ENCODE peak calls at places on chromosomes 2 and 18, in eight cellular contexts. B, U, K, H, V, Y, A and W are unnamed samples.

GRCh38 chr2:45289997-45290673 is 280.9 kb upstream of the SIX2 start:
- DNase-seq in V (no peak), U (no peak), Y (no peak), K (no peak), B (no peak), A (no peak), H (no peak), W (no peak)

GRCh38 chr2:232525796-232526195 is at the start of gene CHRND:
- DNase-seq in V (peak), K (no peak), Y (no peak), H (no peak), A (no peak), U (no peak), B (no peak), W (peak)

GRCh38 chr2:3518496-3519254 is 656 bp downstream of the ADI1 start:
- DNase-seq in U (peak), Y (peak), B (peak), K (peak), A (peak), H (peak), V (peak), W (peak)

GRCh38 chr2:125858366-125858765 is 797.6 kb upstream of the GYPC start:
- DNase-seq in H (no peak), V (no peak), B (no peak), K (no peak), U (no peak), Y (no peak), A (no peak), W (no peak)

GRCh38 chr2:95323347-95324155 is 26.4 kb downstream of the KCNIP3 start:
- DNase-seq in H (no peak), A (no peak), U (peak), B (peak), V (peak), K (peak), Y (peak), W (peak)

GRCh38 chr2:237143676-237144440 is 58.2 kb downstream of the COPS8 start:
- DNase-seq in K (no peak), V (no peak), U (no peak), Y (no peak), H (no peak), B (no peak), A (no peak), W (no peak)

GRCh38 chr2:241659150-241659739 is 21.8 kb downstream of the ATG4B start:
- DNase-seq in K (peak), U (no peak), V (peak), B (peak), A (no peak), Y (peak), H (peak), W (peak)

GRCh38 chr2:176479961-176480360 is 210.7 kb downstream of the MTX2 start:
- DNase-seq in H (no peak), U (no peak), Y (no peak), A (no peak), K (no peak), V (no peak), B (no peak), W (no peak)

GRCh38 chr18:8787764-8788163 is 82.4 kb downstream of the MTCL1 start:
- DNase-seq in A (no peak), K (no peak), V (no peak), Y (no peak), B (no peak), H (no peak), U (no peak), W (no peak)

GRCh38 chr2:241358470-241358869 is 2.4 kb downstream of the FARP2 start:
- DNase-seq in A (no peak), B (peak), Y (no peak), U (no peak), H (no peak), V (no peak), K (peak), W (no peak)

GRCh38 chr2:72954376-72955187 is 37.3 kb downstream of the EMX1 start:
- DNase-seq in K (no peak), Y (no peak), H (no peak), A (no peak), U (no peak), V (no peak), B (no peak), W (no peak)

GRCh38 chr2:51795248-51795888 is 763.4 kb upstream of the NRXN1 start:
- DNase-seq in K (peak), Y (peak), V (no peak), B (peak), U (peak), H (no peak), A (no peak), W (peak)

GRCh38 chr2:134736167-134736885 is 17.5 kb upstream of the TMEM163 start:
- DNase-seq in H (no peak), B (no peak), K (peak), A (no peak), V (no peak), U (peak), Y (no peak), W (no peak)

GRCh38 chr18:77657651-77658308 is 408.1 kb downstream of the GALR1 start:
- DNase-seq in U (no peak), H (no peak), A (no peak), B (no peak), V (no peak), K (no peak), Y (no peak), W (no peak)

GRCh38 chr2:95337829-95338228 is 40.7 kb downstream of the KCNIP3 start:
- DNase-seq in K (no peak), U (no peak), B (no peak), A (peak), H (no peak), V (no peak), Y (no peak), W (no peak)

GRCh38 chr2:219969508-219969907 is 342.1 kb downstream of the SLC4A3 start:
- DNase-seq in K (no peak), U (no peak), A (no peak), H (no peak), B (no peak), V (no peak), Y (no peak), W (no peak)

GRCh38 chr2:121159291-121160144 is 125.5 kb downstream of the TFCP2L1 start:
- DNase-seq in A (no peak), K (no peak), Y (no peak), H (no peak), B (no peak), U (no peak), V (no peak), W (no peak)

GRCh38 chr2:121153516-121153915 is 131.5 kb downstream of the TFCP2L1 start:
- DNase-seq in Y (no peak), H (no peak), A (no peak), U (no peak), B (no peak), K (no peak), V (no peak), W (no peak)

GRCh38 chr2:121152861-121153260 is 132.1 kb downstream of the TFCP2L1 start:
- DNase-seq in Y (no peak), H (no peak), U (no peak), K (no peak), A (no peak), V (no peak), B (no peak), W (no peak)

GRCh38 chr2:121151311-121152109 is 133.5 kb downstream of the TFCP2L1 start:
- DNase-seq in U (no peak), H (no peak), B (peak), Y (no peak), V (no peak), A (peak), K (no peak), W (no peak)

DNA sequence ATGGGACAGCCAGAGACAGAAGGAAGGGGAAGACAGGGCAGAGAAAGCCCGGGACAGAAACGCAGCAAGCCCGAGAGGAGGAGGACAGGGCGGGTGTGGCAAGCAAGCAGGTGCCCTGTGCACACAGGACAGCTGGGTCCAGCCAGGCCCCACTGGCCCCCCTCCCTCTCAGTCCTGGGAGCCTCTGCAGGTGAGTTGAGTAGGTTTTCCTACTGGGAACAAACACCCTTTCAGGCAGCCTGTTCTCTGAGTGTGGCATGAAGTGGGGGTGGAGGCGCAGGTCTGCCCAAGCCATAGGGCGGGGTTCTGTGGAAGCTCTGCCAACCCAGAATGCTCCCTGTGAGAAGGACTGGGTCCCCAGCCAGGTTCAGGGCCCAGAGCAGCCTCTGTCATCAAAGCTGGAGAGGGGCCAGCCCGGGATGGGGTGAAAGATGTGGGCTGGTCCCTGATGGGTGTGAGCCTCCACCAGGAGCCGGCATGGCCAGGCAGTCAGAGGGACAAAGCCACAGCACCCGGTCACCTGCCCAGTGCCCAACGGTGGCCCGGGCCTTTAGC is 129.4 kb downstream of the TFCP2L1 start:
- DNase-seq in K (no peak), Y (no peak), U (no peak), B (peak), V (peak), H (no peak), A (peak), W (no peak)
- H3K27ac ChIP-seq in K (no peak), Y (no peak), U (no peak), B (peak), V (no peak), H (no peak), A (peak), W (no peak)

GRCh38 chr18:78659057-78659456 is 320.6 kb upstream of the SALL3 start:
- DNase-seq in K (no peak), H (no peak), Y (no peak), B (no peak), A (no peak), U (no peak), V (no peak), W (no peak)

GRCh38 chr18:78661316-78661715 is 318.3 kb upstream of the SALL3 start:
- DNase-seq in A (no peak), K (no peak), Y (no peak), V (no peak), B (no peak), H (no peak), U (no peak), W (no peak)

GRCh38 chr18:78660311-78660710 is 319.3 kb upstream of the SALL3 start:
- DNase-seq in B (no peak), V (no peak), U (no peak), K (no peak), Y (no peak), A (no peak), H (no peak), W (no peak)

GRCh38 chr18:78658531-78658930 is 321.1 kb upstream of the SALL3 start:
- DNase-seq in V (no peak), Y (no peak), A (no peak), B (no peak), H (no peak), K (no peak), U (no peak), W (no peak)

DNA sequence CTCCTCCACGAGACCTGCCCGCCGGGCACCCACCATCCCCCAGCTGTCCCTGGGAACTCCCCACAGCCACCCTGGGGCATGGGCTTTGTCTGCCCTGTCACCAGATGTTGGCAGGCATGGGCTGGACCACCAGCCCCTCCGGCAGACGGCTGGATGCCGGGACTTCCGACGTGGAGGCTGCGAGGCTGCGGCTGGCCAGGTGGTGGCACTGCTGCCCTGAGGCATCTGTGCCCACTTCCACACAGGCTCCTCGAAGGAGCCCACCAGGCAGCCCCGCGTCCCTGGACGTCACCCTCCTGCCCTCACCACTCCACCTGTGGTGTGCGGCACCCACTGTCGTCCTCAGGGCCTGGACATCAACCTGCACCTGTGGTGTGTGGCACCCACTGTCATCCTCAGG is 319.9 kb upstream of the SALL3 start:
- DNase-seq in A (no peak), K (no peak), Y (no peak), U (no peak), V (peak), B (no peak), H (no peak), W (no peak)
- TF ChIP-seq CTCF in A (peak), K (peak), Y (peak), U (peak), V (peak), B (peak), H (peak), W (no peak)

GRCh38 chr2:30486655-30487054 is 39.6 kb downstream of the LCLAT1 start:
- DNase-seq in K (no peak), Y (peak), V (no peak), U (no peak), A (no peak), B (no peak), H (no peak), W (no peak)
- H3K4me3 ChIP-seq in K (no peak), Y (no peak), V (no peak), U (no peak), A (no peak), B (no peak), H (no peak), W (no peak)

GRCh38 chr2:218020281-218020680 is 17.5 kb upstream of the TNS1 start:
- DNase-seq in A (no peak), V (no peak), B (no peak), U (no peak), Y (no peak), H (no peak), K (no peak), W (no peak)
- H3K27ac ChIP-seq in A (no peak), V (no peak), B (no peak), U (no peak), Y (no peak), H (no peak), K (no peak), W (no peak)

DNA sequence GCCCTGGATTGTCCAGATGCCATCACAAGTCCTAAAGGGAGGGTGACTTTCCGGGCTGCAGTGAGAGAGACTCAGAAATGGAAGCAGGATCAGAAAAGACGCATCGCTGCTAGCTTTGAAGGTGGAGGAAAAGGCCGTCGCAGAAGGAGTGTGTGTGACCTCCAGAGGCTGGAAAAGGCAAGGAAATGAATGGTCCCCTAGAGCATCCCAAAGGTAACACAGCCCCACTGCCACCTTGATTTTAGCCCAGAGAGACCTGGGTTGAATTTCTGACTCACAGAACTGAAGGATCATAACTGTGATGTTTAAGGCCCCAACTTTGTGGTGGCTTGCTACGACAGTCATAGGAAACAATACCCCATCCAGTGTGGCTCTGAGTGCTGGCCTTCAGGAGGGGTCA is 8.6 kb upstream of the NCK2 start:
- DNase-seq in U (no peak), A (no peak), V (no peak), H (no peak), Y (no peak), K (no peak), B (no peak), W (no peak)
- TF ChIP-seq CTCF in U (no peak), A (no peak), V (no peak), H (no peak), Y (no peak), K (no peak), B (no peak), W (no peak)